ENCODE peak calls at places on chromosomes 1 and 21, in six cellular contexts. J is endodermal cell, S is astrocyte, K is fibroblast of villous mesenchyme, B is Peyer's patch, T is GM13977. C is an unnamed sample.

GRCh38 chr1:15797614-15798390 is 9.6 kb downstream of the UQCRHL start:
- DNase-seq in B (no peak), T (no peak), K (peak; percentile 64), J (peak; percentile 69), S (peak; percentile 36), C (peak; percentile 53)

GRCh38 chr1:53949651-53950050 is 3.5 kb downstream of the LRRC42 start:
- DNase-seq in J (no peak), K (no peak), S (no peak), B (no peak), T (no peak), C (no peak)

GRCh38 chr1:224493269-224493668 is 58.7 kb upstream of the WDR26 start:
- DNase-seq in S (no peak), K (no peak), T (no peak), B (no peak), J (no peak), C (no peak)

GRCh38 chr1:68375919-68376318 is 73.8 kb downstream of the RPE65 start:
- DNase-seq in K (no peak), S (peak; percentile 30), J (no peak), B (no peak), T (no peak), C (no peak)

GRCh38 chr1:218591966-218592365 is 246.8 kb downstream of the TGFB2 start:
- DNase-seq in J (no peak), T (no peak), S (peak; percentile 27), B (no peak), K (no peak), C (no peak)

GRCh38 chr1:43271186-43272118 is 1.7 kb downstream of the TMEM125 start:
- DNase-seq in K (no peak), B (peak; percentile 36), T (no peak), J (peak; percentile 70), S (peak; percentile 18), C (no peak)

GRCh38 chr1:53504901-53505300 is 45.7 kb downstream of the DMRTB1 start:
- DNase-seq in T (no peak), K (no peak), S (no peak), B (no peak), J (no peak), C (no peak)

GRCh38 chr1:11400567-11400966 is 78.4 kb upstream of the DISP3 start:
- DNase-seq in B (no peak), J (no peak), T (no peak), S (no peak), K (no peak), C (no peak)

GRCh38 chr1:3287656-3288160 is 166.8 kb upstream of the ARHGEF16 start:
- DNase-seq in J (no peak), T (no peak), S (no peak), B (no peak), K (no peak), C (no peak)

GRCh38 chr1:109637446-109637845 is 17.8 kb downstream of the AMPD2 start:
- DNase-seq in S (no peak), K (no peak), B (no peak), J (no peak), T (no peak), C (no peak)

GRCh38 chr1:48048064-48048463 is 50.9 kb upstream of the TRABD2B start:
- DNase-seq in B (no peak), J (no peak), K (peak; percentile 19), T (no peak), S (peak; percentile 36), C (peak; percentile 70)

GRCh38 chr1:200334661-200335256 is 75.1 kb downstream of the ZNF281 start:
- DNase-seq in K (no peak), S (no peak), B (no peak), J (no peak), T (no peak), C (no peak)

GRCh38 chr1:12402844-12403243 is 173.0 kb downstream of the VPS13D start:
- DNase-seq in S (no peak), J (no peak), K (no peak), T (no peak), B (no peak), C (no peak)

GRCh38 chr1:50080904-50081586 is 27.7 kb upstream of the ELAVL4 start:
- DNase-seq in B (no peak), S (no peak), J (peak; percentile 55), K (no peak), T (no peak), C (peak; percentile 1)

GRCh38 chr1:87292684-87293493 is 35.8 kb upstream of the LMO4 start:
- DNase-seq in B (peak; percentile 84), S (peak; percentile 27), K (peak; percentile 68), J (peak; percentile 87), T (peak; percentile 52), C (peak; percentile 76)

GRCh38 chr1:201656670-201657032 is 117.7 kb downstream of the NAV1 start:
- DNase-seq in B (no peak), J (no peak), K (peak; percentile 83), T (no peak), S (no peak), C (peak; percentile 65)

GRCh38 chr1:226598455-226598849 is 49.9 kb downstream of the STUM start:
- DNase-seq in B (no peak), S (no peak), K (no peak), T (no peak), J (no peak), C (no peak)

GRCh38 chr1:53783056-53783455 is 44.1 kb upstream of the GLIS1 start:
- DNase-seq in K (no peak), T (no peak), J (no peak), B (no peak), S (no peak), C (no peak)

GRCh38 chr1:42209516-42210370 is 45.2 kb upstream of the GUCA2A start:
- DNase-seq in S (no peak), K (peak; percentile 26), B (no peak), T (no peak), J (peak; percentile 42), C (no peak)

GRCh38 chr21:31688603-31689368 is 29.3 kb downstream of the SOD1 start:
- DNase-seq in B (no peak), T (no peak), S (no peak), K (no peak), J (no peak), C (no peak)

GRCh38 chr1:160076295-160076694 is 5.0 kb upstream of the KCNJ9 start:
- DNase-seq in S (peak; percentile 17), K (no peak), B (no peak), J (no peak), T (no peak), C (no peak)

GRCh38 chr1:11595287-11595686 is 58.9 kb downstream of the FBXO2 start:
- DNase-seq in T (no peak), S (no peak), B (no peak), J (no peak), K (no peak), C (no peak)

GRCh38 chr1:112285808-112286207 is 110.2 kb upstream of the CTTNBP2NL start:
- DNase-seq in K (no peak), B (no peak), S (no peak), T (no peak), J (no peak), C (no peak)

GRCh38 chr1:21781971-21782867 is 730 bp downstream of the USP48 start:
- DNase-seq in S (peak; percentile 45), T (peak; percentile 54), K (peak; percentile 68), B (peak; percentile 81), J (peak; percentile 82), C (peak; percentile 68)

GRCh38 chr1:8589571-8589970 is 227.9 kb downstream of the RERE start:
- DNase-seq in K (no peak), B (no peak), T (no peak), J (no peak), S (no peak), C (no peak)

GRCh38 chr1:157312270-157312812 is 174.1 kb upstream of the ETV3 start:
- DNase-seq in K (peak; percentile 17), J (no peak), T (no peak), B (no peak), S (no peak), C (no peak)

GRCh38 chr1:206946261-206946660 is at the start of gene PIGR:
- DNase-seq in T (no peak), S (no peak), J (no peak), B (peak; percentile 82), K (no peak), C (no peak)

DNA sequence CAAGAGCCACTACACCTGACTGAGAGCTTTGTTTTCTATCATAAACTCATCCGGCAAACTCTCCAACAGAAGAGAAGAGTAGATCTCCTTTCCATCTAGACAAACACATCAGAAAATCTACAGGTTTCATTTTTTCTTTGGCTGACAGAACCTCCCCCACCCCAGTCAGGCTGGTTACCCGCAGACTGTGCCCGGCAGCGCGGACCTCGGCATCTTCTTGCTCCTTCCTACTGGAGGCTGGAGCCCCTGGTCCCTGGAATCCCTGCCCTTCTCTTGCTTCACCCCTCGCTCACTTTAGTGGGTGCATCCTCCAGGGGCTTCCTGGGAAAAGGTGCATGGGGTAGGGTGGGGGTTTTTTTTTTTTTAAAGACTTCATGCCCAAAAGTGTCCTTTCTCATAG is 23.0 kb downstream of the NCMAP start:
- DNase-seq in J (no peak), T (no peak), S (no peak), B (no peak), K (no peak), C (no peak)
- TF ChIP-seq CTCF in J (no peak), T (no peak), S (no peak), B (no peak), K (no peak), C (no peak)

GRCh38 chr1:185449378-185450101 is 132.5 kb upstream of the IVNS1ABP start:
- DNase-seq in K (no peak), B (no peak), J (no peak), T (no peak), S (no peak), C (no peak)

GRCh38 chr1:185453496-185454192 is 136.6 kb upstream of the IVNS1ABP start:
- DNase-seq in K (peak; percentile 19), S (peak; percentile 80), B (no peak), T (no peak), J (no peak), C (peak; percentile 82)

GRCh38 chr1:185450123-185450788 is 133.2 kb upstream of the IVNS1ABP start:
- DNase-seq in S (no peak), T (no peak), K (no peak), J (no peak), B (no peak), C (no peak)

GRCh38 chr1:185448591-185449186 is 131.6 kb upstream of the IVNS1ABP start:
- DNase-seq in B (no peak), K (peak; percentile 7), S (peak; percentile 42), T (no peak), J (no peak), C (no peak)

DNA sequence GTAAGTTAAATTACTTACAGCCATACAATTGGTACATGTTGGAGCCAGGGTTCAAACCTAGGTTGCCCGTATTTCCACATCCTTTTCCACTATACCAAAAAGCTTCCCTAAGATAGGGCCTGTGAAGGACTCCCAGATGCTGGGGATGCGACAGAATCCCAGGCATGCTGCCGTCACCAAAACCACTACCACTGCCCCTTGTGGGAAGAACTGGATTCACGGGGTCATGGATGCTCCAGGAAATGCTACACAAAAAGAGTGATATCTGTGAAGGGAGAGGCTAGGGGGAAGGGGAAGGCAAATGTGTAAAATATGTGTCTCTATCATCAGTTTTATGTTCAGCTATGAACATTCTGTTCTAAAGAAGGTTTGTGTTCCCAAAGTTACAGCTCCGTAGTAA is 133.9 kb upstream of the IVNS1ABP start:
- DNase-seq in T (no peak), J (peak; percentile 71), K (no peak), B (no peak), S (no peak), C (no peak)
- TF ChIP-seq CTCF in T (no peak), J (peak; percentile 56), K (no peak), B (no peak), S (no peak), C (no peak)

GRCh38 chr1:56434659-56435202 is 144.6 kb downstream of the PLPP3 start:
- DNase-seq in T (no peak), S (no peak), B (no peak), J (peak; percentile 77), K (no peak), C (no peak)
- TF ChIP-seq CTCF in T (no peak), S (no peak), B (no peak), J (peak; percentile 75), K (peak; percentile 9), C (no peak)

GRCh38 chr1:168321945-168322344 is 41.3 kb downstream of the TBX19 start:
- DNase-seq in S (no peak), J (no peak), B (no peak), K (peak; percentile 42), T (peak; percentile 34), C (peak; percentile 53)
- TF ChIP-seq CTCF in S (peak; percentile 21), J (peak; percentile 51), B (peak; percentile 29), K (peak; percentile 48), T (peak; percentile 46), C (peak; percentile 46)

C was measured in cardiac fibroblast.